ENCODE peak calls at places on chromosomes 1 and 21, in six cellular contexts. Z, J, V, T, A and G are unnamed samples.

GRCh38 chr1:89781494-89782126 is 39.2 kb upstream of the LRRC8D start:
- DNase-seq in A (peak), J (no peak), V (peak), Z (no peak), T (peak), G (peak)

GRCh38 chr1:59136541-59137335 is 160.2 kb upstream of the FGGY start:
- DNase-seq in A (peak), Z (no peak), J (peak), T (no peak), V (no peak), G (no peak)

GRCh38 chr1:223129229-223129851 is 13.7 kb downstream of the TLR5 start:
- DNase-seq in A (no peak), V (peak), J (peak), Z (peak), T (peak), G (peak)

GRCh38 chr1:246064891-246065290 is 442.2 kb downstream of the SMYD3 start:
- DNase-seq in A (no peak), T (no peak), J (no peak), V (no peak), Z (no peak), G (no peak)

GRCh38 chr1:27538793-27539192 is 48.8 kb upstream of the WASF2 start:
- DNase-seq in Z (no peak), V (no peak), J (peak), T (peak), A (peak), G (peak)

GRCh38 chr1:32684167-32684811 is 18.3 kb downstream of the SYNC start:
- DNase-seq in J (peak), Z (no peak), V (no peak), T (peak), A (no peak), G (no peak)

GRCh38 chr1:119771016-119771415 is 2.3 kb upstream of the HMGCS2 start:
- DNase-seq in J (peak), T (no peak), Z (peak), V (no peak), A (no peak), G (no peak)

GRCh38 chr1:34711936-34712688 is 42.7 kb upstream of the GJB5 start:
- DNase-seq in A (no peak), Z (no peak), T (no peak), J (no peak), V (no peak), G (no peak)

GRCh38 chr1:41643422-41643821 is 158.9 kb upstream of the EDN2 start:
- DNase-seq in V (no peak), T (no peak), J (no peak), Z (no peak), A (no peak), G (no peak)

GRCh38 chr1:31095298-31095981 is 29.9 kb upstream of the PUM1 start:
- DNase-seq in J (peak), A (no peak), V (no peak), Z (no peak), T (peak), G (peak)

GRCh38 chr1:84363019-84363418 is 35.3 kb upstream of the DNASE2B start:
- DNase-seq in A (no peak), V (no peak), J (no peak), Z (no peak), T (no peak), G (no peak)

GRCh38 chr1:19533626-19534025 is 48.3 kb upstream of the CAPZB start:
- DNase-seq in J (no peak), T (no peak), Z (no peak), V (no peak), A (no peak), G (no peak)

GRCh38 chr1:152654110-152654509 is 9.1 kb upstream of the LCE2D start:
- DNase-seq in J (peak), Z (peak), A (peak), V (peak), T (peak), G (peak)

GRCh38 chr21:32702702-32703101 is 25.1 kb downstream of the SYNJ1 start:
- DNase-seq in Z (no peak), T (peak), A (no peak), J (peak), V (no peak), G (no peak)

GRCh38 chr1:159023723-159024122 is 14.0 kb downstream of the IFI16 start:
- DNase-seq in J (no peak), A (no peak), Z (no peak), T (no peak), V (no peak), G (no peak)

GRCh38 chr1:54173681-54174080 is 20.9 kb upstream of the CDCP2 start:
- DNase-seq in J (no peak), A (no peak), Z (no peak), T (no peak), V (no peak), G (no peak)

GRCh38 chr1:5796028-5796427 is 196.2 kb downstream of the NPHP4 start:
- DNase-seq in V (no peak), A (no peak), J (no peak), Z (no peak), T (no peak), G (no peak)

GRCh38 chr1:50333595-50333974 is 89.7 kb downstream of the DMRTA2 start:
- DNase-seq in T (peak), V (peak), J (peak), Z (peak), A (no peak), G (peak)

GRCh38 chr21:15682977-15683376 is 46.8 kb upstream of the USP25 start:
- DNase-seq in A (no peak), Z (no peak), V (no peak), J (peak), T (peak), G (peak)

GRCh38 chr1:109791495-109792040 is 27.8 kb upstream of the EPS8L3 start:
- DNase-seq in T (no peak), A (no peak), V (peak), J (no peak), Z (no peak), G (no peak)

GRCh38 chr1:52633291-52633754 is 355 bp downstream of the SHISAL2A start:
- DNase-seq in A (no peak), T (no peak), J (peak), Z (no peak), V (peak), G (peak)

GRCh38 chr1:18461656-18462055 is 19.1 kb upstream of the KLHDC7A start:
- DNase-seq in Z (no peak), T (no peak), J (no peak), A (no peak), V (no peak), G (no peak)

GRCh38 chr1:158998781-158999161 is 10.9 kb upstream of the IFI16 start:
- DNase-seq in T (peak), A (peak), J (peak), Z (peak), V (no peak), G (peak)

GRCh38 chr1:109135940-109136339 is 22.0 kb downstream of the ELAPOR1 start:
- DNase-seq in Z (no peak), T (no peak), A (no peak), V (no peak), J (no peak), G (no peak)

GRCh38 chr1:17471393-17471792 is 31.9 kb upstream of the RCC2 start:
- DNase-seq in V (no peak), J (no peak), Z (no peak), A (no peak), T (no peak), G (no peak)

GRCh38 chr1:10793129-10793651 is 3.3 kb downstream of the CASZ1 start:
- DNase-seq in A (no peak), Z (no peak), V (no peak), J (no peak), T (peak), G (peak)

GRCh38 chr1:23019851-23020625 is 770 bp downstream of the KDM1A start:
- DNase-seq in T (peak), Z (peak), J (peak), V (no peak), A (no peak), G (peak)

GRCh38 chr1:246318622-246319021 is 188.5 kb downstream of the SMYD3 start:
- DNase-seq in Z (no peak), A (no peak), J (no peak), T (no peak), V (no peak), G (no peak)

GRCh38 chr1:11738783-11739182 is 2.8 kb downstream of the AGTRAP start:
- DNase-seq in Z (no peak), T (no peak), J (no peak), V (no peak), A (no peak), G (no peak)

GRCh38 chr1:163980391-163980790 is 578.6 kb upstream of the PBX1 start:
- DNase-seq in A (no peak), T (no peak), Z (no peak), V (no peak), J (no peak), G (no peak)

GRCh38 chr1:8660455-8660854 is 157.0 kb downstream of the RERE start:
- DNase-seq in J (peak), Z (no peak), V (no peak), T (peak), A (peak), G (peak)

GRCh38 chr1:156601122-156601830 is at the start of gene GPATCH4:
- DNase-seq in J (peak), T (peak), Z (peak), V (peak), A (peak), G (peak)

GRCh38 chr1:162019006-162019405 is 4.7 kb downstream of the OLFML2B start:
- DNase-seq in T (peak), Z (no peak), J (peak), A (peak), V (no peak), G (peak)

GRCh38 chr1:162233937-162234336 is 142.7 kb downstream of the SPATA46 start:
- DNase-seq in J (no peak), A (no peak), Z (no peak), T (no peak), V (no peak), G (no peak)

GRCh38 chr1:225911207-225912130 is 12.6 kb downstream of the PYCR2 start:
- DNase-seq in A (no peak), Z (no peak), T (peak), J (peak), V (peak), G (peak)

GRCh38 chr1:36321119-36321951 is 2.1 kb downstream of the EVA1B start:
- DNase-seq in V (peak), J (peak), T (peak), A (no peak), Z (no peak), G (peak)

GRCh38 chr1:112344754-112345423 is 51.1 kb upstream of the CTTNBP2NL start:
- DNase-seq in V (no peak), T (no peak), Z (no peak), A (no peak), J (no peak), G (peak)

GRCh38 chr1:3465935-3466321 is 11.5 kb downstream of the ARHGEF16 start:
- DNase-seq in A (no peak), V (peak), T (no peak), J (no peak), Z (no peak), G (no peak)

GRCh38 chr1:16984717-16985116 is 4.3 kb upstream of the MFAP2 start:
- DNase-seq in V (no peak), T (peak), Z (no peak), J (peak), A (peak), G (peak)